ENCODE peak calls at places on chromosomes 13 and 19, in six cellular contexts. A is uterus, Q is tibial artery, D is MG63, Z is GM23338, U is adrenal gland. G is an unnamed sample.

GRCh38 chr13:51829236-51829899 is 15.6 kb downstream of the TMEM272 start:
- DNase-seq in D (no peak), A (no peak), Z (no peak), U (no peak), Q (no peak), G (no peak)

GRCh38 chr13:31538067-31539042 is 201.0 kb upstream of the RXFP2 start:
- DNase-seq in Q (peak), D (peak), A (no peak), Z (peak), U (no peak), G (peak)

GRCh38 chr13:31014461-31014860 is 82.0 kb downstream of the TEX26 start:
- DNase-seq in U (no peak), Z (no peak), D (no peak), A (no peak), Q (no peak), G (no peak)

GRCh38 chr19:48121909-48122371 is 11.3 kb upstream of the PLA2G4C start:
- DNase-seq in D (no peak), Q (no peak), U (no peak), Z (no peak), A (no peak), G (peak)

GRCh38 chr13:60795219-60795618 is 398.2 kb downstream of the TDRD3 start:
- DNase-seq in Q (no peak), Z (no peak), U (no peak), A (no peak), D (no peak), G (no peak)

GRCh38 chr19:14048439-14049153 is 13.3 kb downstream of the PALM3 start:
- DNase-seq in U (peak), D (no peak), A (no peak), Z (peak), Q (peak), G (peak)

GRCh38 chr13:50124536-50125305 is 109.5 kb downstream of the KCNRG start:
- DNase-seq in Q (peak), D (peak), Z (peak), A (peak), U (peak), G (peak)

GRCh38 chr19:13764101-13764807 is at the start of gene MRI1:
- DNase-seq in A (peak), Q (peak), U (peak), Z (peak), D (peak), G (peak)

GRCh38 chr13:38202730-38203129 is 146.9 kb upstream of the UFM1 start:
- DNase-seq in Z (no peak), D (peak), A (no peak), U (no peak), Q (no peak), G (peak)

GRCh38 chr13:80341098-80341701 is at the start of gene SPRY2:
- DNase-seq in A (peak), Z (peak), U (peak), Q (peak), D (peak), G (peak)

GRCh38 chr19:10074153-10074552 is 12.0 kb upstream of the SHFL start:
- DNase-seq in Q (no peak), A (no peak), Z (peak), U (no peak), D (no peak), G (peak)

GRCh38 chr19:6059396-6059947 is 50.8 kb downstream of the RFX2 start:
- DNase-seq in Z (no peak), U (no peak), Q (no peak), A (peak), D (no peak), G (no peak)

GRCh38 chr13:33379597-33379996 is 94.0 kb upstream of the STARD13 start:
- DNase-seq in Z (peak), Q (no peak), U (peak), A (no peak), D (no peak), G (no peak)

GRCh38 chr13:96551540-96551939 is 442.7 kb downstream of the OXGR1 start:
- DNase-seq in D (peak), U (peak), Q (no peak), A (no peak), Z (peak), G (no peak)

GRCh38 chr13:107421028-107421427 is 794.3 kb downstream of the LIG4 start:
- DNase-seq in U (no peak), Q (no peak), A (no peak), Z (no peak), D (no peak), G (peak)

GRCh38 chr19:31220540-31220939 is 128.7 kb downstream of the TSHZ3 start:
- DNase-seq in D (no peak), Z (peak), A (no peak), U (no peak), Q (no peak), G (peak)

GRCh38 chr19:7986321-7987083 is 18.9 kb downstream of the ELAVL1 start:
- DNase-seq in Z (no peak), D (no peak), A (no peak), Q (no peak), U (no peak), G (peak)

GRCh38 chr19:53977429-53977990 is 13.9 kb upstream of the CACNG6 start:
- DNase-seq in A (peak), Q (peak), Z (peak), D (peak), U (peak), G (peak)

GRCh38 chr13:76792680-76793334 is 93.4 kb downstream of the KCTD12 start:
- DNase-seq in U (peak), Q (peak), Z (no peak), A (peak), D (peak), G (peak)

GRCh38 chr19:13926715-13927114 is 11.5 kb downstream of the PODNL1 start:
- DNase-seq in U (no peak), D (no peak), Z (no peak), Q (no peak), A (no peak), G (no peak)

GRCh38 chr13:79659161-79659560 is 178.2 kb downstream of the NDFIP2 start:
- DNase-seq in D (peak), A (peak), U (no peak), Q (no peak), Z (peak), G (peak)

GRCh38 chr13:23986619-23987018 is 89.3 kb upstream of the C1QTNF9B start:
- DNase-seq in Z (no peak), D (no peak), U (no peak), A (no peak), Q (no peak), G (peak)

GRCh38 chr13:67221630-67222226 is 8.4 kb downstream of the PCDH9 start:
- DNase-seq in U (no peak), D (no peak), Q (no peak), Z (no peak), A (no peak), G (no peak)

GRCh38 chr13:114126789-114127472 is 5.5 kb downstream of the RASA3 start:
- DNase-seq in Z (no peak), A (no peak), D (no peak), U (no peak), Q (no peak), G (no peak)

GRCh38 chr13:40777166-40777956 is 6.4 kb upstream of the MRPS31 start:
- DNase-seq in Q (no peak), A (no peak), Z (peak), D (no peak), U (peak), G (peak)

GRCh38 chr19:5017235-5017634 is 48.3 kb downstream of the KDM4B start:
- DNase-seq in D (no peak), Z (no peak), Q (no peak), U (no peak), A (no peak), G (peak)

GRCh38 chr13:94706854-94707399 is 5.4 kb downstream of the SOX21 start:
- DNase-seq in Q (no peak), U (no peak), A (no peak), D (no peak), Z (peak), G (no peak)

GRCh38 chr13:51681037-51681678 is 96.9 kb downstream of the WDFY2 start:
- DNase-seq in U (no peak), A (no peak), D (no peak), Z (no peak), Q (no peak), G (peak)

GRCh38 chr19:42048992-42049391 is 21.0 kb downstream of the GRIK5 start:
- DNase-seq in U (no peak), A (no peak), Q (no peak), Z (no peak), D (no peak), G (no peak)
- H3K4me3 ChIP-seq in U (no peak), A (no peak), Q (no peak), Z (no peak), D (peak), G (no peak)

GRCh38 chr13:22837980-22838615 is 342.7 kb upstream of the SGCG start:
- DNase-seq in Q (no peak), A (no peak), U (no peak), D (no peak), Z (no peak), G (no peak)
- H3K4me3 ChIP-seq in Q (peak), A (no peak), U (no peak), D (no peak), Z (no peak), G (no peak)

GRCh38 chr19:43777163-43777700 is 3.5 kb downstream of the KCNN4 start:
- DNase-seq in D (peak), Z (no peak), U (no peak), A (no peak), Q (no peak), G (peak)

GRCh38 chr19:43780706-43781525 is at the start of gene KCNN4:
- DNase-seq in Q (no peak), U (no peak), D (peak), A (no peak), Z (no peak), G (peak)

GRCh38 chr19:43779147-43779819 is 1.5 kb downstream of the KCNN4 start:
- DNase-seq in Q (no peak), D (no peak), U (no peak), Z (no peak), A (no peak), G (no peak)

GRCh38 chr19:43779820-43780219 is 953 bp downstream of the KCNN4 start:
- DNase-seq in D (no peak), Z (no peak), Q (no peak), A (no peak), U (no peak), G (no peak)

DNA sequence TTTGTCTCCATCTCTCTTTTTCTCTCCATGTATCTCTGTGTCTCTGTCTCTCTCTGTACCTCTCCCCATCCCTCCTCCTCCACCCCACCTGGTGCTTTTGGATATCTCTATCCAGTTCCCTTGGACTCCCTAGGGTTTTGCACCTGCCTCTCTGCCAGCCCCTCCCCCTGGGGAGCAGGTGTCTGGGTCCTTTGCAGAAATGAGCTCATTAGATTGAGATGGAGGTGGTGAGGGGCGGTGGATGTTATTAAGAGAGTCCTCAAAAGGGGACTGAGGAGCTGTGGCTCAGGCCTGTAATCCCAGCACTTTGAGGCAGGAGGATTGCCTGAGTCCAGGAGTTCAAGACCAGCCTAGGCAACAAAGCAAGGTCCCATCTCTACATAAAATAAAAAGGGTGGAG is 2.1 kb downstream of the KCNN4 start:
- DNase-seq in Q (no peak), D (no peak), U (no peak), A (no peak), Z (no peak), G (no peak)
- H3K4me3 ChIP-seq in Q (no peak), D (no peak), U (no peak), A (no peak), Z (no peak), G (no peak)

DNA sequence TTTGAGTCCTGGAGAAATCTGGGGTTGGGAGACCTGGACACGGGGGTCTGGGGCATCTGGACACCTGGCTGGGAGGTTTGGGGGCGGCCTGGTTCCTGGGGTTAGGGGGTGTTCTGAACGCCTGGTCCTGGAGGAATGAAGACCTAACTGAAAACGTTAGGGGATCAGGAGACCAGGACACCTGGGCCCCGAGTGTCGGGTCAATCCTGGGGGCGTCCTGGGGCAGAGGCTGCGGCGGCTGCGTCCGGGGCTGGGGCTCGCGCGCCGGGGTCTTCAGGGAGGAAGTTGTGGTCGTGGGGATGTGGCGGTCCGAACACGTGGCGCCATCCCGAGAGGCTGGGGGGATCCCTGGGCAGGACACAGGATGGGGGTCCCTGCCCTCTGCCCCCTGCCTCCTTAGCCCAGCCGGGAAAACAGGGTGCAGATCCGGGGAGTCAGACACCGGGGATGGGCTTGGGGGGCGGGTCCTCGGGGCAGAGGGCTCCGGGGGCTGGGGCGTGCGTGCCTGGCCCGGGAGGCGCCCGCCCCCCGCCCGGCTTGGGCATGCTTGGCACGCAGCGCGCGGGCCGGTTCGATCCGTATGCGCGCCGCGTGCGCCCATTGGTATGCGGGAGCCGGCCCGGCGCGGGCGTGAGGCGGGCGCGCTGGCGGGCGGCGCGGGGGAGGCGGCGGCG is 632 bp downstream of the NPAS1 start:
- DNase-seq in D (peak), A (no peak), Z (peak), U (no peak), Q (no peak), G (no peak)
- H3K4me3 ChIP-seq in D (peak), A (no peak), Z (peak), U (no peak), Q (peak), G (peak)

DNA sequence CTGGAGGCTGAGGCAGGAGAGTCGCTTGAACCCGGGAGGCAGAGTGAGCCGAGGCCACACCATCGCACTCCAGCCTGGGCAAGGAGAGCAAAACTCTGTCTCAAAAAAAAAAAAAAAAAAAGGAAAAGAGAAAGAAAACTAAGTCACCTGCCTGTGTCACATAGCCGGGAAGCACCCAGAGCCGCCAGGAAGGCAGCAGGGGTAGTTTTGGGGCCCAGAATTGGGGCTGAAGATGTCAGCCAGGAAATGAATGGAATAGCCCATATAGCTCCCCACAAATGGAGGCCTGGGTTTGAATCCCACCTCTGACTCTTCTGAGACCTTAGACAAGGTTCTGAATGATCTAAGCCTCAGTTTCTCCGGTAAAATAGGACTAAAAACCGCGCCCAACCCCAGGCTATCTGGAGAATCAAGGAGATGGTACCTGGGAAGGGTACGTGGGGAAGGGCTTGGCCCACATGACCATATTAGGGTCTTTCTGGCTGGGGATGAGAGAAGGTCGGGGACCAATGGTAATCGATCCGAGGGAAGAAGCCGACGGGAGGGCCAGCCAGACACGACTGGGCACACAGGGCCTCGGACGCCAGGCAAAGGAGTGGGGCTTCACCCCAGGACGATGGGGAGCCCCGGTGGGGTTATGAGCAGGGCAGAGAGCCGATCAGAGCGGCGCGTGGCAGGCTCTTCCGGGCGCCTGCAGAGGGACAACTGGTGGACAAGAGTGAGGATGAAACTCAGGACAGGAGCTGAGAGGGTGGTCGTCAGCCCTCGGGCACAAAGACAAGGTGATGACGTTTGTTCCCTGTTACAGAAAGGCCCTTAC is 14.4 kb downstream of the CCDC124 start:
- DNase-seq in A (no peak), Z (peak), D (no peak), Q (no peak), U (no peak), G (no peak)
- H3K4me3 ChIP-seq in A (peak), Z (peak), D (peak), Q (peak), U (no peak), G (peak)

DNA sequence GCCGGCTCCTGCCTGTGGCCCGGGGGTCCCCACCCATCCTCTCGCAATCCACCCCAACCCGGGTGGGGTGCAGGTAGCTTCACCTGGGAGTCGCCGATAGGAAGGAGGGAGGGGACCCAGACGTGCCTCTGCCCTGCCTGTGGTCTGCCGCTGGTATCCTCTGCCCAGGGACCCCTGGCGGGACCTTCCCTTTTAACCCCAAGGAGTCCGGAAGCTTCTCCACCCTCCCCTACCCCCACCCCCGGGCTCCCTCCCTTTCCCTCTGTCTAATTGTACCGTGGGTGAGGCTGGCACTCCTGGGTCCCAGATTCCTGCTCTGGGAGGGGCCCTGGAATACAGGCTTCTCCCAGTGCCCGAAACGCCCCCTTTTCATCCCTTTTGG is at the start of gene KLK10:
- DNase-seq in Z (no peak), D (peak), A (no peak), U (no peak), Q (no peak), G (no peak)
- H3K4me3 ChIP-seq in Z (peak), D (peak), A (peak), U (no peak), Q (peak), G (no peak)

DNA sequence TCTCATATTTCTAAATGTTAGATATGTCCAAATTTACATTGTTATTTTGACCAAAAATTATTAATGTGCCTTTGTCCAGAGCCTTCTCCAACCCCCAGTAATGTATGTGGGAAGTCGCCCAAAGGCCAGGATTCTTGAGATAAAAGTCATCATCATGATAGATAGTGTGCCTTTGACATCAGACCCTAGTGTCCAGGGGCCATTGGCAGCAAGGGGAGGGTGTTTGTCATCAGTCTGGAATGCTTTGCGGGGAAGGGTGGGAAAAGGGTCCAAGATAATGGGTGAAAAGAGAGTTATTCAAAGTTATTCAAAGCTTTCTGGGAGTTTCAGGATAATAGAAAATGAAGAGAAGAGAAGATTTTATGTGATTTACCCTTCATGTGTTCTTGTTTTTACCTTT is 909.5 kb upstream of the GPC6 start:
- DNase-seq in A (no peak), Q (no peak), D (peak), U (no peak), Z (no peak), G (peak)
- H3K4me3 ChIP-seq in A (no peak), Q (no peak), D (no peak), U (no peak), Z (no peak), G (no peak)

GRCh38 chr19:38335949-38336637 is 463 bp downstream of the CATSPERG start:
- DNase-seq in A (peak), U (peak), Q (peak), D (peak), Z (peak), G (peak)

GRCh38 chr19:38340927-38341326 is 5.3 kb downstream of the CATSPERG start:
- DNase-seq in U (no peak), D (no peak), Q (no peak), A (no peak), Z (no peak), G (no peak)

GRCh38 chr19:38336638-38337359 is 1.2 kb downstream of the CATSPERG start:
- DNase-seq in D (peak), A (peak), U (peak), Q (peak), Z (peak), G (peak)

GRCh38 chr19:38331728-38332127 is 3.9 kb upstream of the CATSPERG start:
- DNase-seq in Z (no peak), Q (no peak), U (no peak), A (no peak), D (no peak), G (no peak)

GRCh38 chr19:38337360-38337653 is 1.7 kb downstream of the CATSPERG start:
- DNase-seq in Z (no peak), Q (no peak), U (no peak), D (no peak), A (no peak), G (no peak)
- H3K4me3 ChIP-seq in Z (peak), Q (peak), U (no peak), D (peak), A (peak), G (peak)

G was measured in choroid plexus epithelial cell.